ENCODE peak calls at places on chromosomes 11 and 22, in four cellular contexts. L is stimulated activated naive CD8-positive, alpha-beta T cell treated with anti-CD3 and anti-CD28 coated beads, Interleukin-15, amount 100 ng/mL, for 72 hours; H is tibial artery; Y is iris pigment epithelial cell. M is an unnamed sample.
A peak's percentile ranks its signal among the peaks of the same experiment; 100 is the strongest.

GRCh38 chr11:128503231-128503991 is 83.9 kb downstream of the ETS1 start:
- DNase-seq in L (no peak), H (no peak), Y (peak; percentile 93), M (no peak)

GRCh38 chr22:46714550-46714949 is 23.5 kb downstream of the CERK start:
- DNase-seq in H (no peak), Y (peak; percentile 78), L (no peak), M (no peak)

GRCh38 chr11:36073411-36074203 is 129.7 kb downstream of the LDLRAD3 start:
- DNase-seq in H (no peak), Y (peak; percentile 95), L (no peak), M (no peak)

GRCh38 chr11:29389793-29390192 is 627.0 kb downstream of the KCNA4 start:
- DNase-seq in Y (no peak), L (no peak), H (no peak), M (no peak)

GRCh38 chr11:57885298-57886035 is 123.9 kb downstream of the CTNND1 start:
- DNase-seq in L (no peak), H (no peak), Y (peak; percentile 31), M (no peak)

GRCh38 chr11:108965602-108966001 is 300.7 kb downstream of the DDX10 start:
- DNase-seq in Y (peak; percentile 87), L (no peak), H (no peak), M (no peak)

GRCh38 chr11:46345131-46345597 is 2.1 kb upstream of the DGKZ start:
- DNase-seq in L (no peak), H (peak; percentile 51), Y (no peak), M (no peak)

GRCh38 chr11:114135737-114136151 is 76.2 kb downstream of the ZBTB16 start:
- DNase-seq in L (no peak), Y (peak; percentile 67), H (peak; percentile 27), M (no peak)

GRCh38 chr11:32173435-32173834 is 82.6 kb downstream of the RCN1 start:
- DNase-seq in L (peak; percentile 13), H (peak; percentile 23), Y (peak; percentile 66), M (peak; percentile 8)

GRCh38 chr11:89249196-89249595 is 71.5 kb downstream of the TYR start:
- DNase-seq in L (no peak), Y (no peak), H (no peak), M (no peak)

M was measured in frontal cortex.